ENCODE peak calls at places on chromosome 1, in seven cellular contexts. U is left colon; H is CD8-positive, alpha-beta T cell; J is Jurkat, Clone E6-1; P is activated CD8-positive, alpha-beta T cell treated with anti-CD3 and anti-CD28 coated beads for 36 hours; I is G401; O is activated CD4-positive, alpha-beta T cell treated with anti-CD3 and anti-CD28 coated beads, Interleukin-2, amount 50 U/mL, for 24 hours. T is an unnamed sample.

GRCh38 chr1:59289570-59289969 is 7.3 kb upstream of the FGGY start:
- DNase-seq in U (no peak), H (no peak), J (no peak), P (no peak), I (no peak), O (no peak), T (no peak)

GRCh38 chr1:93567255-93567918 is 114.2 kb downstream of the BCAR3 start:
- DNase-seq in U (no peak), H (no peak), J (no peak), P (no peak), I (no peak), O (no peak), T (no peak)

GRCh38 chr1:109356959-109357358 is 40.8 kb downstream of the SORT1 start:
- DNase-seq in U (no peak), H (no peak), J (no peak), P (no peak), I (no peak), O (no peak), T (no peak)

GRCh38 chr1:203038217-203038741 is 12.0 kb downstream of the PPFIA4 start:
- DNase-seq in U (no peak), H (no peak), J (no peak), P (peak), I (peak), O (no peak), T (no peak)

GRCh38 chr1:178371236-178371635 is 125.5 kb downstream of the CLEC20A start:
- DNase-seq in U (no peak), H (no peak), J (no peak), P (no peak), I (peak), O (no peak), T (no peak)

GRCh38 chr1:44170281-44170823 is 28.9 kb upstream of the KLF18 start:
- DNase-seq in U (no peak), H (no peak), J (no peak), P (no peak), I (no peak), O (no peak), T (no peak)

GRCh38 chr1:225481738-225482137 is 53.9 kb upstream of the LBR start:
- DNase-seq in U (no peak), H (no peak), J (no peak), P (no peak), I (no peak), O (no peak), T (no peak)

GRCh38 chr1:16180291-16180824 is 24.5 kb upstream of the EPHA2 start:
- DNase-seq in U (no peak), H (no peak), J (no peak), P (no peak), I (no peak), O (no peak), T (no peak)

T was measured in stimulated activated CD8-positive, alpha-beta memory T cell treated with anti-CD3 and anti-CD28 coated beads, Interleukin-7, amount 100 ng/mL, for 24 hours.